ENCODE peak calls at places on chromosomes 11 and 22, in eight cellular contexts. V, M, W, O, C, T, S and D are unnamed samples.

GRCh38 chr11:65558002-65558784 is at the start of gene LTBP3:
- DNase-seq in V (peak; percentile 67), M (peak; percentile 85), W (peak; percentile 96), O (peak; percentile 82), C (peak; percentile 77), T (no peak), S (peak; percentile 48), D (peak; percentile 61)

GRCh38 chr22:48313156-48313555 is 1514.5 kb downstream of the BRD1 start:
- DNase-seq in V (no peak), M (no peak), W (no peak), O (no peak), C (no peak), T (no peak), S (no peak), D (no peak)

GRCh38 chr22:37229805-37230672 is 14.0 kb downstream of the RAC2 start:
- DNase-seq in V (no peak), M (peak; percentile 39), W (peak; percentile 58), O (no peak), C (peak; percentile 91), T (no peak), S (peak; percentile 84), D (peak; percentile 84)

GRCh38 chr11:114785820-114786219 is 107.5 kb downstream of the NXPE2 start:
- DNase-seq in V (no peak), M (no peak), W (no peak), O (no peak), C (no peak), T (no peak), S (no peak), D (no peak)

GRCh38 chr11:57515332-57516060 is at the start of gene SLC43A1:
- DNase-seq in V (peak; percentile 55), M (peak; percentile 68), W (peak; percentile 62), O (peak; percentile 56), C (peak; percentile 65), T (no peak), S (peak; percentile 43), D (peak; percentile 66)

GRCh38 chr11:88204353-88204752 is 29.1 kb upstream of the RAB38 start:
- DNase-seq in V (no peak), M (no peak), W (no peak), O (no peak), C (no peak), T (no peak), S (no peak), D (no peak)

GRCh38 chr11:26331911-26332571 is at the start of gene ANO3:
- DNase-seq in V (peak; percentile 91), M (peak; percentile 92), W (peak; percentile 91), O (peak; percentile 86), C (peak; percentile 85), T (peak; percentile 77), S (no peak), D (peak; percentile 30)

GRCh38 chr11:114738954-114739353 is 60.6 kb downstream of the NXPE2 start:
- DNase-seq in V (peak; percentile 52), M (peak; percentile 55), W (peak; percentile 68), O (no peak), C (peak; percentile 37), T (no peak), S (peak; percentile 7), D (no peak)

GRCh38 chr11:130062030-130062429 is 7.7 kb upstream of the APLP2 start:
- DNase-seq in V (no peak), M (no peak), W (no peak), O (no peak), C (no peak), T (no peak), S (no peak), D (no peak)

GRCh38 chr22:42907404-42908081 is 50.5 kb upstream of the ARFGAP3 start:
- DNase-seq in V (no peak), M (no peak), W (no peak), O (no peak), C (no peak), T (no peak), S (no peak), D (no peak)

GRCh38 chr22:31912402-31912733 is 32.0 kb upstream of the YWHAH start:
- DNase-seq in V (no peak), M (no peak), W (no peak), O (no peak), C (no peak), T (no peak), S (no peak), D (no peak)

GRCh38 chr11:84566681-84567080 is 1060.5 kb downstream of the DLG2 start:
- DNase-seq in V (no peak), M (no peak), W (no peak), O (no peak), C (no peak), T (no peak), S (no peak), D (no peak)

GRCh38 chr22:20080776-20081654 is 974 bp downstream of the DGCR8 start:
- DNase-seq in V (peak; percentile 56), M (peak; percentile 70), W (peak; percentile 80), O (no peak), C (peak; percentile 84), T (no peak), S (no peak), D (no peak)

GRCh38 chr11:75706260-75706729 is 11.3 kb upstream of the MOGAT2 start:
- DNase-seq in V (peak; percentile 90), M (peak; percentile 73), W (peak; percentile 76), O (peak; percentile 68), C (peak; percentile 86), T (peak; percentile 6), S (peak; percentile 56), D (peak; percentile 63)

GRCh38 chr11:31643831-31644230 is 134.3 kb downstream of the ELP4 start:
- DNase-seq in V (peak; percentile 7), M (peak; percentile 67), W (peak; percentile 58), O (no peak), C (peak; percentile 62), T (no peak), S (no peak), D (no peak)

GRCh38 chr11:127789887-127790286 is 789.3 kb upstream of the KIRREL3 start:
- DNase-seq in V (peak; percentile 13), M (no peak), W (peak; percentile 32), O (no peak), C (peak; percentile 48), T (no peak), S (no peak), D (no peak)

GRCh38 chr11:45538939-45539338 is 126.5 kb downstream of the CHST1 start:
- DNase-seq in V (no peak), M (no peak), W (no peak), O (no peak), C (peak; percentile 4), T (no peak), S (no peak), D (no peak)

GRCh38 chr11:11382858-11383532 is 29.9 kb upstream of the CSNK2A3 start:
- DNase-seq in V (no peak), M (no peak), W (no peak), O (no peak), C (no peak), T (no peak), S (no peak), D (no peak)

GRCh38 chr22:49971232-49972162 is 10.9 kb downstream of the PIM3 start:
- DNase-seq in V (no peak), M (peak; percentile 49), W (peak; percentile 47), O (peak; percentile 42), C (peak; percentile 72), T (no peak), S (peak; percentile 77), D (peak; percentile 66)

GRCh38 chr11:59777104-59777503 is 21.9 kb downstream of the STX3 start:
- DNase-seq in V (no peak), M (no peak), W (no peak), O (no peak), C (no peak), T (no peak), S (no peak), D (no peak)

GRCh38 chr22:32661296-32661695 is 140.2 kb upstream of the TIMP3 start:
- DNase-seq in V (no peak), M (peak; percentile 77), W (peak; percentile 91), O (no peak), C (peak; percentile 96), T (peak; percentile 76), S (no peak), D (no peak)

GRCh38 chr11:41456288-41456687 is 3.2 kb downstream of the LRRC4C start:
- DNase-seq in V (no peak), M (no peak), W (no peak), O (no peak), C (no peak), T (no peak), S (no peak), D (no peak)

GRCh38 chr22:49549256-49549655 is 278.4 kb downstream of the BRD1 start:
- DNase-seq in V (no peak), M (no peak), W (no peak), O (no peak), C (no peak), T (no peak), S (no peak), D (peak; percentile 9)

GRCh38 chr11:2578006-2578933 is 121.5 kb downstream of the KCNQ1OT1 start:
- DNase-seq in V (no peak), M (no peak), W (peak; percentile 22), O (peak; percentile 41), C (no peak), T (no peak), S (no peak), D (peak; percentile 27)

GRCh38 chr11:121476379-121477032 is 23.7 kb upstream of the SORL1-AS1 start:
- DNase-seq in V (no peak), M (no peak), W (no peak), O (no peak), C (no peak), T (no peak), S (no peak), D (no peak)

GRCh38 chr22:37778370-37779009 is 29.2 kb upstream of the GCAT start:
- DNase-seq in V (no peak), M (no peak), W (no peak), O (no peak), C (no peak), T (no peak), S (no peak), D (no peak)

GRCh38 chr11:115145316-115145715 is 358.9 kb downstream of the CADM1 start:
- DNase-seq in V (no peak), M (no peak), W (no peak), O (no peak), C (no peak), T (no peak), S (no peak), D (no peak)

GRCh38 chr11:73995247-73995646 is 12.6 kb upstream of the UCP2 start:
- DNase-seq in V (no peak), M (no peak), W (no peak), O (no peak), C (peak; percentile 13), T (no peak), S (no peak), D (peak; percentile 1)